ENCODE peak calls at places on chromosomes 6 and 20, in six cellular contexts. N is thoracic aorta, Y is esophagus muscularis mucosa, X is progenitor cell of endocrine pancreas, W is fibroblast of lung, K is B cell. V is an unnamed sample.

GRCh38 chr20:63885264-63886053 is 9.5 kb upstream of the DNAJC5 start:
- DNase-seq in X (no peak), N (no peak), Y (no peak), K (no peak), W (no peak), V (no peak)

GRCh38 chr20:47717421-47717820 is 67.9 kb downstream of the SULF2 start:
- DNase-seq in N (no peak), K (no peak), X (no peak), W (no peak), Y (no peak), V (no peak)

GRCh38 chr6:136341967-136342366 is 52.3 kb upstream of the BCLAF1 start:
- DNase-seq in K (no peak), Y (no peak), X (no peak), W (no peak), N (no peak), V (no peak)

GRCh38 chr6:32972353-32973143 is 4.2 kb downstream of the BRD2 start:
- DNase-seq in K (no peak), N (no peak), Y (no peak), W (no peak), X (no peak), V (no peak)

GRCh38 chr6:137378100-137378390 is 116.1 kb downstream of the OLIG3 start:
- DNase-seq in K (no peak), Y (no peak), W (no peak), N (no peak), X (no peak), V (no peak)

GRCh38 chr6:37987008-37987407 is 167.5 kb downstream of the ZFAND3 start:
- DNase-seq in N (no peak), K (no peak), X (no peak), W (peak), Y (no peak), V (no peak)

GRCh38 chr20:64101731-64102621 is 5.4 kb downstream of the NPBWR2 start:
- DNase-seq in X (peak), N (no peak), W (no peak), Y (no peak), K (peak), V (peak)

GRCh38 chr6:135546680-135547418 is 49.3 kb upstream of the AHI1 start:
- DNase-seq in Y (no peak), N (no peak), X (no peak), K (no peak), W (no peak), V (no peak)

GRCh38 chr20:52150440-52151258 is 40.9 kb downstream of the ZFP64 start:
- DNase-seq in W (peak), Y (no peak), X (no peak), K (no peak), N (no peak), V (peak)

GRCh38 chr6:170403451-170403850 is 96.9 kb downstream of the FAM120B start:
- DNase-seq in X (no peak), Y (no peak), W (peak), K (no peak), N (no peak), V (peak)

GRCh38 chr20:34979366-34980153 is 23.9 kb downstream of the MYH7B start:
- DNase-seq in X (no peak), Y (no peak), N (no peak), W (no peak), K (no peak), V (peak)

GRCh38 chr6:109093732-109094131 is 914 bp downstream of the SESN1 start:
- DNase-seq in Y (no peak), N (no peak), K (no peak), W (no peak), X (no peak), V (no peak)

GRCh38 chr6:32239462-32239861 is 15.6 kb upstream of the NOTCH4 start:
- DNase-seq in W (no peak), N (no peak), X (no peak), K (no peak), Y (no peak), V (no peak)

GRCh38 chr6:20286968-20287565 is 74.8 kb upstream of the MBOAT1 start:
- DNase-seq in N (no peak), X (no peak), W (peak), K (no peak), Y (no peak), V (no peak)

GRCh38 chr6:150091466-150091865 is 22.5 kb upstream of the ULBP3 start:
- DNase-seq in K (no peak), Y (no peak), N (no peak), W (no peak), X (no peak), V (no peak)

GRCh38 chr20:33901132-33901523 is 90.0 kb downstream of the CHMP4B start:
- DNase-seq in N (no peak), Y (no peak), W (no peak), X (no peak), K (no peak), V (no peak)

GRCh38 chr20:46408281-46408731 is 1.9 kb upstream of the ELMO2 start:
- DNase-seq in X (no peak), Y (peak), W (no peak), N (no peak), K (no peak), V (no peak)

GRCh38 chr6:158560787-158561246 is 926 bp downstream of the TMEM181 start:
- DNase-seq in Y (no peak), W (peak), K (no peak), N (no peak), X (no peak), V (peak)

GRCh38 chr20:4726710-4727391 is 5.1 kb downstream of the PRND start:
- DNase-seq in X (no peak), K (peak), N (peak), W (peak), Y (no peak), V (no peak)

GRCh38 chr6:31441368-31442267 is 38.2 kb downstream of the MICA start:
- DNase-seq in X (peak), N (peak), W (peak), K (peak), Y (peak), V (peak)

GRCh38 chr6:166939894-166940293 is 16.5 kb downstream of the RNASET2 start:
- DNase-seq in N (no peak), W (no peak), X (no peak), Y (no peak), K (no peak), V (no peak)
- TF ChIP-seq CTCF in N (no peak), W (no peak), X (no peak), Y (no peak), K (no peak), V (no peak)

DNA sequence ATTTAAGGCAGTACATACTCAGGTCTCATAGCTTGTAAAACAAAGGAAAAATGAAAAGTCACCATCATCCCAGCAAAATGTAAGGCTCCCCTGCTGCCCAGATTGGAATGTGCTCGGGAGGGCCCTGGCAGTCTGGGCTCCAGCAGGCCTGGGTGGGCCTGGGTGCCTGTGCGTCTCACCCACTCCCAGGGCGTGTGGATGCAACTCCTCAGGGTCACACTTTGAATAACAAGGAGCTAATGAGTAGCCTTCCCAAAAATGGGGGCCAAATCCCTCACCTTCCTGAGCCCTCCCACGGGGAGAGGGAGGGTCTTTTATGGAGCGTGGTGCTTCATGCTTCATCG is 10.8 kb upstream of the FAM209A start:
- DNase-seq in W (no peak), N (no peak), Y (no peak), K (no peak), X (no peak), V (peak)
- TF ChIP-seq CTCF in W (no peak), N (no peak), Y (no peak), K (no peak), X (no peak), V (no peak)

GRCh38 chr6:44804546-44804945 is 417.0 kb downstream of the CDC5L start:
- DNase-seq in K (no peak), Y (no peak), W (no peak), N (no peak), X (no peak), V (no peak)

GRCh38 chr6:44805239-44805849 is 417.8 kb downstream of the CDC5L start:
- DNase-seq in W (peak), N (no peak), X (no peak), Y (no peak), K (no peak), V (no peak)

GRCh38 chr6:44809256-44809655 is 421.8 kb downstream of the CDC5L start:
- DNase-seq in X (no peak), Y (no peak), W (no peak), K (no peak), N (no peak), V (no peak)

GRCh38 chr6:44808148-44808547 is 420.6 kb downstream of the CDC5L start:
- DNase-seq in N (no peak), K (no peak), W (no peak), Y (no peak), X (no peak), V (no peak)

DNA sequence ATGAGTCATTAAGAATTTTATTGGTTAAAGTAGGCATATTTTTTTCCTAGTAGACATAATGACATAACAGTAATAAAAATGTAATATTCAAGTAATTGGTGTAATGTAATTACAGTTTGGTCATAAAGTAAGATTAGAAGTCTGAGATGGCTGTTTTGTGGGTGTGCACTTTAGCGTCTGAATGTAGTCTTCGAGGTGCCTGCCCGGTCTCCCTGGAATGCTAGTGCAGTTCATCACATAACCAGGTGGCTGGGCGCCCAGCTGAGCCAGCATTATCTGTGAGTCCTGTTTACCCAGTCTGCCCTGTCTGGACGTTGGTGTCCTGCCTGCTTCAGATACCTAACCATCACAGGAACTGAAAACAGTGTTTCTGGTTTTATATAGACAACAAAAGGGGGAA is 419.1 kb downstream of the CDC5L start:
- DNase-seq in N (no peak), X (no peak), W (no peak), K (no peak), Y (no peak), V (no peak)
- TF ChIP-seq CTCF in N (no peak), X (no peak), W (no peak), K (no peak), Y (no peak), V (no peak)

DNA sequence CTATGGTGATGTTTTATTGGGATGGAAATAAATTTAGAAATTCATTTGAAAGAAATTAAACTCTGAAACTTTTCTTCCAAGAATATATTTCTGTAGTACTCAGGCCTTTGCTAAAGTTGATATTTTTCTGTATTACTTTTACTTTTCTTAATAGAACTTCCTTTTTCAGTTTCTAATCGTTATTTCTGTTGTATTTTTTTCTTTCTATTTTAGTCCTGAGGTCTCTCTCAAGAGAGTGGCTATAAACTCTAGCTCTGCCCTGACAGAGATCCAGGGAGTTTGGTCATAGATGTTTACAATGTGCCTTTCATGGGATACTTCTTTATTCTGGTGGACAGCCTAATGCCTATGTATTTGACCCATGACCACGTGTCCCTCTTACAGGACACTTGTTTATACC is 51.0 kb downstream of the OR2B6 start:
- DNase-seq in N (no peak), K (no peak), X (no peak), W (no peak), Y (no peak), V (no peak)
- TF ChIP-seq CTCF in N (no peak), K (no peak), X (no peak), W (no peak), Y (no peak), V (no peak)

GRCh38 chr20:43539975-43540672 is 18.7 kb upstream of the SGK2 start:
- DNase-seq in K (no peak), W (no peak), Y (no peak), N (no peak), X (no peak), V (no peak)

GRCh38 chr20:43536041-43536816 is 22.6 kb upstream of the SGK2 start:
- DNase-seq in N (no peak), Y (no peak), K (no peak), W (no peak), X (no peak), V (no peak)

GRCh38 chr20:43538855-43539700 is 19.7 kb upstream of the SGK2 start:
- DNase-seq in Y (no peak), W (no peak), N (no peak), X (no peak), K (no peak), V (no peak)

GRCh38 chr20:43536817-43537440 is 21.9 kb upstream of the SGK2 start:
- DNase-seq in K (no peak), X (no peak), W (no peak), N (no peak), Y (no peak), V (no peak)

GRCh38 chr20:43537921-43538854 is 20.6 kb upstream of the SGK2 start:
- DNase-seq in X (peak), N (no peak), K (peak), Y (no peak), W (peak), V (peak)
- TF ChIP-seq CTCF in X (peak), N (peak), K (peak), Y (peak), W (peak), V (peak)

GRCh38 chr6:90028995-90029635 is 134.8 kb downstream of the GJA10 start:
- DNase-seq in Y (peak), W (no peak), K (no peak), X (no peak), N (no peak), V (no peak)

GRCh38 chr6:90026216-90026615 is 131.9 kb downstream of the GJA10 start:
- DNase-seq in K (no peak), W (no peak), N (no peak), X (no peak), Y (no peak), V (no peak)

GRCh38 chr6:90025418-90026089 is 131.3 kb downstream of the GJA10 start:
- DNase-seq in N (no peak), K (no peak), Y (peak), X (no peak), W (peak), V (no peak)

GRCh38 chr6:90027004-90027403 is 132.7 kb downstream of the GJA10 start:
- DNase-seq in X (no peak), K (no peak), N (no peak), Y (peak), W (no peak), V (no peak)

DNA sequence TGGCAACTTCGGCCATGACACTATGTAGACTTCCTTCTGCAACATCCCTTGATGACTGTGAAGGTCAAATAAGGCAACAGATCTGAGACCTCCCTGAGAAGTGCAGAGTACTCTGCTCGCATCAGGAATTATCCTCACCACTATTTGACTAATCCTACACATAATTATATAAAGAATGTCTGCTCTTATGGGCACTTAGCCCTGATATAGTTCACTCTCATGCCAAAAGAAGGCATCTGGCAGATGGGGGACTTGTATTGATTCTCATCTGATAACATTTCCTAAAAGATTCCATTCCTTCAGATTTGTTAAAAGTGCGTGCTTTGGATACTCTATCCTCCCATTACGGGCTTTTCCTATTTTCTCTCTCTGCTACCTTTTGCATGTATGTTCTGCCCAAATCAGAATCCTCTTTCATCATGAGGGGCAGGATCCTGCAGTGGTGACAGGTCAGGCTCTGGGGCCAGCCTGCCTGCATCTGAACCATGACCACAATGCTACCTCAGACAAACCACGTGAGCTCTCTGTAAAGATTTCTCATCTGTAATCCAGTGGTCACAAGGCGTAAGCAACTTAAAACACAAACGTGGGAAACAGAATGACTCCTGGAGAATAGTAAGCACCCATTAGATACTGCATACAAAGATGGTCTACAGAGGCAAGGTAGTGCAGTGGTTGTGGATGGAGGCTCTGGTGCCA is 134.0 kb downstream of the GJA10 start:
- DNase-seq in K (no peak), W (no peak), Y (no peak), N (no peak), X (no peak), V (no peak)
- TF ChIP-seq CTCF in K (no peak), W (no peak), Y (no peak), N (no peak), X (no peak), V (no peak)

GRCh38 chr20:38223743-38224100 is 36.8 kb downstream of the KIAA1755 start:
- DNase-seq in N (no peak), Y (no peak), X (no peak), K (no peak), W (no peak), V (no peak)

GRCh38 chr20:38222231-38222922 is 38.2 kb downstream of the KIAA1755 start:
- DNase-seq in K (peak), W (peak), Y (no peak), X (peak), N (peak), V (peak)

GRCh38 chr20:38224534-38224933 is 36.0 kb downstream of the KIAA1755 start:
- DNase-seq in K (no peak), X (no peak), N (no peak), Y (no peak), W (no peak), V (no peak)

GRCh38 chr20:38221041-38221589 is 39.4 kb downstream of the KIAA1755 start:
- DNase-seq in Y (no peak), X (peak), N (no peak), W (peak), K (peak), V (peak)

DNA sequence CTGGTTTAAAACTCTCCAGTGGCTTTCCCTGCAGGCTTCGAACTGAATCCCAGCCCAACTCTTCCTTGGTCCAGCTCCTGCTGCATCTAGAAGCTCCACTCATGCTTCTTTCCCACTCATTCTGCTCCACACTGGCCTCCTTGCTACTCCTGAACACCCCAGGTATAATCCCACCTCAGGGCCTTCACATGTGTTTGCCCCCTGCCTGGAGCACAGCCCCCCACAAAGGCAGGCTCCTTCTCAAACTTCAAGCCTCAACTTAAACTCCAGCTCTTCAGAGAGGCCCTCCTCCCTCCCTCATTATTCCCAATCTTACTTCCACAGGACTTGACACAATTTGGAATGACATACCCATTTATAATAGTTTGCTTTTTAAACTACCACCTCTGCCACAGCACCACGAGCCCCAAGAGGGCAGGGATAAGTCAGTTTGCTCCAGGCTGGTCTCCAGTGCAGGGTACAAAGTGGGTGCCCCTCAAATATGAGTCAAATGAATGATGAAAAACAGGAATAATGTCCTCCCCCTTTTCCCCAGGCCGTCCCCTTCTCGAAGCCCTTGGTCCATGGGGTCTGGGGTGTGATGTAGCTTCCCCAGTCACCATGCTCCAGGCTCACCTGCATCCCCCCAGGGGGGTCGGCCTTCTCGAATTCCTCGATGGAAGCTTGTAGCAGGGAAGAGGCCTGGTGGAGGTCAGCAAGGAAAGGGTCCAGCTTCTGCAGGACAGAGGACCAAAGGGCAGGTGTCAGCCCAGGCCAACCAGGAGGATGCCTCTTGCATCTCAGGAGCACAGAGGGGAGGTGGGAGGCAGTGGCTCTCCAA is 37.4 kb downstream of the KIAA1755 start:
- DNase-seq in X (no peak), Y (no peak), K (no peak), W (no peak), N (no peak), V (no peak)
- TF ChIP-seq CTCF in X (no peak), Y (no peak), K (peak), W (no peak), N (peak), V (no peak)